ENCODE peak calls at places on chromosomes 6 and 20, in five cellular contexts. K is B cell, D is endothelial cell, Q is stomach, B is NB4. E is an unnamed sample.

GRCh38 chr6:138507977-138508675 is 8.8 kb upstream of the NHSL1 start:
- DNase-seq in K (no peak), D (no peak), Q (peak; percentile 50), B (no peak), E (no peak)

GRCh38 chr20:19310541-19310940 is 98.1 kb downstream of the SLC24A3 start:
- DNase-seq in K (no peak), D (no peak), Q (no peak), B (no peak), E (no peak)

GRCh38 chr6:291148-291696 is 1.1 kb upstream of the DUSP22 start:
- DNase-seq in K (no peak), D (no peak), Q (no peak), B (peak; percentile 33), E (peak; percentile 48)

GRCh38 chr6:31246051-31246495 is 25.8 kb downstream of the HLA-C start:
- DNase-seq in K (no peak), D (no peak), Q (no peak), B (no peak), E (no peak)

GRCh38 chr6:53679446-53679933 is 13.9 kb upstream of the KLHL31 start:
- DNase-seq in K (no peak), D (peak; percentile 8), Q (no peak), B (peak; percentile 28), E (no peak)

GRCh38 chr20:24095753-24096152 is 107.2 kb upstream of the GGTLC1 start:
- DNase-seq in K (no peak), D (no peak), Q (no peak), B (no peak), E (no peak)

GRCh38 chr6:19988555-19988954 is 151.4 kb downstream of the ID4 start:
- DNase-seq in K (no peak), D (peak; percentile 29), Q (no peak), B (peak; percentile 31), E (no peak)

GRCh38 chr6:114690625-114691024 is 347.8 kb upstream of the HS3ST5 start:
- DNase-seq in K (no peak), D (no peak), Q (no peak), B (peak; percentile 3), E (no peak)

GRCh38 chr6:36979343-36979742 is 6.7 kb downstream of the MTCH1 start:
- DNase-seq in K (no peak), D (no peak), Q (peak; percentile 57), B (no peak), E (peak; percentile 50)

GRCh38 chr6:32685603-32686002 is 19.1 kb upstream of the HLA-DQB1 start:
- DNase-seq in K (peak; percentile 70), D (no peak), Q (no peak), B (no peak), E (peak; percentile 34)

GRCh38 chr20:56163806-56164205 is 84.7 kb upstream of the MC3R start:
- DNase-seq in K (no peak), D (no peak), Q (no peak), B (peak; percentile 13), E (peak; percentile 2)

GRCh38 chr6:36247691-36248090 is 22.2 kb upstream of the PNPLA1 start:
- DNase-seq in K (no peak), D (no peak), Q (no peak), B (no peak), E (no peak)

GRCh38 chr6:34656378-34657036 is 40.1 kb downstream of the ILRUN start:
- DNase-seq in K (no peak), D (no peak), Q (peak; percentile 78), B (peak; percentile 71), E (peak; percentile 63)

GRCh38 chr20:19497064-19497463 is 261.0 kb upstream of the RIN2 start:
- DNase-seq in K (no peak), D (no peak), Q (no peak), B (no peak), E (no peak)

GRCh38 chr6:2396856-2397640 is 151.6 kb upstream of the GMDS start:
- DNase-seq in K (no peak), D (no peak), Q (no peak), B (no peak), E (no peak)

GRCh38 chr20:38617011-38617829 is 15.6 kb downstream of the ARHGAP40 start:
- DNase-seq in K (no peak), D (no peak), Q (no peak), B (no peak), E (no peak)

GRCh38 chr6:40972814-40973213 is 66.2 kb downstream of the UNC5CL start:
- DNase-seq in K (no peak), D (no peak), Q (no peak), B (no peak), E (no peak)

GRCh38 chr6:32759669-32760068 is 3.7 kb downstream of the HLA-DQB2 start:
- DNase-seq in K (no peak), D (no peak), Q (no peak), B (no peak), E (no peak)

GRCh38 chr6:20830576-20830975 is 296.3 kb downstream of the CDKAL1 start:
- DNase-seq in K (no peak), D (no peak), Q (no peak), B (no peak), E (no peak)

GRCh38 chr6:145629478-145629877 is 105.8 kb downstream of the EPM2A start:
- DNase-seq in K (no peak), D (no peak), Q (no peak), B (no peak), E (no peak)

GRCh38 chr20:11064946-11065345 is 391.1 kb upstream of the JAG1 start:
- DNase-seq in K (no peak), D (no peak), Q (no peak), B (no peak), E (no peak)

GRCh38 chr6:112683926-112684325 is 336.8 kb downstream of the RFPL4B start:
- DNase-seq in K (no peak), D (no peak), Q (no peak), B (no peak), E (no peak)

GRCh38 chr6:162615016-162615717 is 112.4 kb downstream of the PRKN start:
- DNase-seq in K (no peak), D (no peak), Q (no peak), B (peak; percentile 54), E (no peak)

GRCh38 chr6:44668391-44668930 is 281.0 kb downstream of the CDC5L start:
- DNase-seq in K (peak; percentile 36), D (no peak), Q (no peak), B (no peak), E (no peak)

GRCh38 chr20:19642861-19643260 is 115.2 kb upstream of the RIN2 start:
- DNase-seq in K (no peak), D (no peak), Q (no peak), B (no peak), E (no peak)

GRCh38 chr6:99427988-99428387 is 2.9 kb upstream of the PNISR start:
- DNase-seq in K (no peak), D (no peak), Q (no peak), B (no peak), E (no peak)

GRCh38 chr6:6978731-6979130 is 129.0 kb upstream of the RREB1 start:
- DNase-seq in K (no peak), D (no peak), Q (no peak), B (no peak), E (no peak)

GRCh38 chr6:135936606-135937005 is 85.1 kb downstream of the PDE7B start:
- DNase-seq in K (no peak), D (no peak), Q (no peak), B (no peak), E (no peak)

GRCh38 chr6:135937126-135937525 is 85.6 kb downstream of the PDE7B start:
- DNase-seq in K (no peak), D (no peak), Q (no peak), B (no peak), E (no peak)

GRCh38 chr6:135939216-135939610 is 87.7 kb downstream of the PDE7B start:
- DNase-seq in K (no peak), D (no peak), Q (no peak), B (no peak), E (no peak)

GRCh38 chr6:135938588-135939215 is 87.2 kb downstream of the PDE7B start:
- DNase-seq in K (no peak), D (no peak), Q (no peak), B (peak; percentile 34), E (no peak)

DNA sequence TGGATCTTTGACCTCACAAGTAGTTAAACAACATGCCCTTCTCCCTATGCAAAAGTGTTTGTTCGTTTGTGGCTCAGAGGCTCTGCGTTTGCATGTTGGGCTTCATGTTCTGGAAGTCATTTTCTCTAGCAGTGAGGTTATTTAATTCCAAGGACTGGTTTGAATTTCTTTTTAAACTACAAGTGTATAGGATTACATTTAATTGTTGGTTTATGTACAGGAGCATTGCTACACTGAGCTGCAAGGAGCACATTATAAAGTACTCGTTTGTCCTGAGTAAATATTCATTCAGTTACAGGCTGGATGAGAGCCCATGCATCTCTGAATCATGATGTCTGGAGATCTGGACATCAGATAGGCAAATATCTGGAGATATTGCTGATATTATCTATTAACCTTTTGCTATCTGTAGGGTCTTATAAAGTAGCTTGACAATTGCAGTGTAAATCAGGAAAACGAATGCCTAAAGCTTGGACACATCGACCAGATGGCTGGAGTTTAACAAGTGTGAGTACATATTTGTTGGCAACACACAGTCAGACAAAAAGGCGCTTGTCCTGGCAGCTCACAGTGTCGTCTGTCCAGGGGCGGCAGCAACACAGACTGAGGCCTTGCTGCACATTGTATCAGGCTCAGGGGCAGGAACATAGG is 84.6 kb downstream of the PDE7B start:
- DNase-seq in K (no peak), D (no peak), Q (no peak), B (no peak), E (no peak)
- TF ChIP-seq CTCF in K (no peak), D (no peak), Q (no peak), B (no peak), E (no peak)

GRCh38 chr6:111258615-111259088 is 171.3 kb downstream of the SLC16A10 start:
- DNase-seq in K (no peak), D (no peak), Q (no peak), B (no peak), E (no peak)

GRCh38 chr6:111259089-111259831 is 172.0 kb downstream of the SLC16A10 start:
- DNase-seq in K (peak; percentile 100), D (peak; percentile 98), Q (peak; percentile 100), B (peak; percentile 100), E (peak; percentile 99)

GRCh38 chr6:111253999-111254778 is 166.9 kb downstream of the SLC16A10 start:
- DNase-seq in K (no peak), D (no peak), Q (no peak), B (no peak), E (no peak)

GRCh38 chr6:111254779-111255166 is 167.5 kb downstream of the SLC16A10 start:
- DNase-seq in K (no peak), D (no peak), Q (no peak), B (no peak), E (no peak)

DNA sequence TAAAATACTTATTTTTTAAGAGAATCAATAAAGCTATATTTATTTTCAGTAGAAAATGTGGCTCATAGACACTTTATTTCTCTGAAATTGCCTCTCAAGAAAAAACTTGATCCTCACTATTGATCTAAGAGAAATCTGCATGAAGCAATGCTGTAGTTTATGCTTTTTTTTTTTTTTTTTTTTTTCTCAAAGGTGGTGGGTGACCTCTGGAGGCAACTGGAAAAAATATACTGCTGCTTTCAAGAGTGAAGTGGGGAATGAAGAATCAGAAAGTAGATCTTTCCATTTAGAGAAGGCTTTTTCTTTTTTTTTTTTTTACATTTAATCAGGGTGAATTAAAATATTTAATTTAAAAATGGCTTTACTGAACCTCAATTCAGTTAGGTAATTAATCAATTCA is 169.3 kb downstream of the SLC16A10 start:
- DNase-seq in K (no peak), D (no peak), Q (no peak), B (no peak), E (no peak)
- TF ChIP-seq CTCF in K (no peak), D (no peak), Q (no peak), B (no peak), E (no peak)

GRCh38 chr6:139961190-139961589 is 586.7 kb upstream of the CITED2 start:
- DNase-seq in K (no peak), D (no peak), Q (no peak), B (no peak), E (no peak)
- TF ChIP-seq CTCF in K (no peak), D (no peak), Q (no peak), B (no peak), E (no peak)

GRCh38 chr6:164109770-164110140 is 695.2 kb downstream of the QKI start:
- DNase-seq in K (no peak), D (peak; percentile 33), Q (no peak), B (peak; percentile 55), E (peak; percentile 7)
- TF ChIP-seq CTCF in K (no peak), D (peak; percentile 78), Q (peak; percentile 7), B (peak; percentile 52), E (peak; percentile 20)